ENCODE peak calls at places on chromosomes 7 and 10, in four cellular contexts. S is transverse colon, O is GM12878, A is SK-N-SH. N is an unnamed sample.

GRCh38 chr10:17644485-17644964 is 574 bp downstream of the STAM start:
- DNase-seq in A (peak; percentile 52), S (no peak), O (no peak), N (no peak)

GRCh38 chr10:60480865-60481563 is 91.3 kb upstream of the ANK3 start:
- DNase-seq in A (no peak), S (no peak), O (no peak), N (no peak)

GRCh38 chr10:77296534-77297369 is 340.9 kb downstream of the KCNMA1 start:
- DNase-seq in O (no peak), S (no peak), A (no peak), N (no peak)

GRCh38 chr7:135925205-135925604 is 52.0 kb downstream of the MTPN start:
- DNase-seq in S (no peak), O (no peak), A (no peak), N (no peak)

GRCh38 chr10:113958631-113959382 is 84.9 kb upstream of the ADRB1 start:
- DNase-seq in A (no peak), O (no peak), S (peak; percentile 70), N (no peak)

GRCh38 chr7:98621573-98622482 is 4.7 kb downstream of the NPTX2 start:
- DNase-seq in A (peak; percentile 51), O (no peak), S (no peak), N (no peak)

GRCh38 chr7:30925913-30926312 is 14.3 kb downstream of the AQP1 start:
- DNase-seq in S (no peak), O (no peak), A (peak; percentile 88), N (peak; percentile 51)

GRCh38 chr7:285731-286130 is 4.2 kb upstream of the FOXL3 start:
- DNase-seq in S (peak; percentile 42), O (no peak), A (no peak), N (peak; percentile 47)

GRCh38 chr7:11341285-11341944 is 367.7 kb downstream of the PHF14 start:
- DNase-seq in S (no peak), O (no peak), A (peak; percentile 28), N (no peak)

GRCh38 chr7:66409493-66409892 is 204.4 kb downstream of the TPST1 start:
- DNase-seq in S (no peak), O (no peak), A (no peak), N (no peak)

GRCh38 chr7:116169060-116169459 is 41.3 kb upstream of the TES start:
- DNase-seq in O (no peak), S (no peak), A (no peak), N (no peak)

GRCh38 chr10:74620626-74621025 is 205.8 kb upstream of the KAT6B start:
- DNase-seq in O (no peak), S (no peak), A (no peak), N (no peak)

GRCh38 chr7:25758559-25758958 is 393.4 kb upstream of the NFE2L3 start:
- DNase-seq in A (no peak), S (no peak), O (no peak), N (no peak)

GRCh38 chr7:128902761-128903585 is 7.5 kb downstream of the KCP start:
- DNase-seq in A (peak; percentile 19), S (peak; percentile 60), O (no peak), N (peak; percentile 43)

GRCh38 chr10:31706921-31707571 is 221.6 kb downstream of the ARHGAP12 start:
- DNase-seq in O (no peak), A (no peak), S (no peak), N (peak; percentile 77)

GRCh38 chr10:7354330-7355047 is 56.3 kb downstream of the SFMBT2 start:
- DNase-seq in O (no peak), A (peak; percentile 62), S (no peak), N (no peak)

GRCh38 chr10:7610651-7611389 is 55.9 kb downstream of the ITIH5 start:
- DNase-seq in S (peak; percentile 44), A (no peak), O (no peak), N (peak; percentile 84)

GRCh38 chr10:131354380-131354779 is 42.9 kb upstream of the TCERG1L start:
- DNase-seq in S (no peak), A (no peak), O (no peak), N (no peak)

GRCh38 chr10:71978988-71979691 is 14.9 kb downstream of the CHST3 start:
- DNase-seq in S (no peak), A (no peak), O (no peak), N (no peak)

GRCh38 chr7:40598915-40599314 is 464.1 kb downstream of the SUGCT start:
- DNase-seq in S (no peak), O (no peak), A (no peak), N (no peak)

GRCh38 chr7:21719846-21720245 is 177.0 kb downstream of the DNAH11 start:
- DNase-seq in O (no peak), A (no peak), S (no peak), N (no peak)

GRCh38 chr10:51397695-51398094 is 301.7 kb downstream of the CSTF2T start:
- DNase-seq in A (no peak), S (peak; percentile 78), O (no peak), N (peak; percentile 73)

GRCh38 chr7:73332447-73332846 is 4.5 kb downstream of the FKBP6 start:
- DNase-seq in S (no peak), O (no peak), A (no peak), N (no peak)

GRCh38 chr10:124006526-124006925 is 86.9 kb downstream of the CHST15 start:
- DNase-seq in O (no peak), S (peak; percentile 2), A (no peak), N (peak; percentile 62)

GRCh38 chr10:478471-479245 is 210.8 kb downstream of the DIP2C start:
- DNase-seq in O (no peak), A (no peak), S (no peak), N (no peak)

GRCh38 chr10:72297968-72298773 is 24.4 kb downstream of the DDIT4 start:
- DNase-seq in A (peak; percentile 98), S (peak; percentile 98), O (peak; percentile 91), N (peak; percentile 100)

GRCh38 chr10:93090619-93091018 is 16.9 kb downstream of the CYP26A1 start:
- DNase-seq in O (no peak), A (no peak), S (no peak), N (no peak)

DNA sequence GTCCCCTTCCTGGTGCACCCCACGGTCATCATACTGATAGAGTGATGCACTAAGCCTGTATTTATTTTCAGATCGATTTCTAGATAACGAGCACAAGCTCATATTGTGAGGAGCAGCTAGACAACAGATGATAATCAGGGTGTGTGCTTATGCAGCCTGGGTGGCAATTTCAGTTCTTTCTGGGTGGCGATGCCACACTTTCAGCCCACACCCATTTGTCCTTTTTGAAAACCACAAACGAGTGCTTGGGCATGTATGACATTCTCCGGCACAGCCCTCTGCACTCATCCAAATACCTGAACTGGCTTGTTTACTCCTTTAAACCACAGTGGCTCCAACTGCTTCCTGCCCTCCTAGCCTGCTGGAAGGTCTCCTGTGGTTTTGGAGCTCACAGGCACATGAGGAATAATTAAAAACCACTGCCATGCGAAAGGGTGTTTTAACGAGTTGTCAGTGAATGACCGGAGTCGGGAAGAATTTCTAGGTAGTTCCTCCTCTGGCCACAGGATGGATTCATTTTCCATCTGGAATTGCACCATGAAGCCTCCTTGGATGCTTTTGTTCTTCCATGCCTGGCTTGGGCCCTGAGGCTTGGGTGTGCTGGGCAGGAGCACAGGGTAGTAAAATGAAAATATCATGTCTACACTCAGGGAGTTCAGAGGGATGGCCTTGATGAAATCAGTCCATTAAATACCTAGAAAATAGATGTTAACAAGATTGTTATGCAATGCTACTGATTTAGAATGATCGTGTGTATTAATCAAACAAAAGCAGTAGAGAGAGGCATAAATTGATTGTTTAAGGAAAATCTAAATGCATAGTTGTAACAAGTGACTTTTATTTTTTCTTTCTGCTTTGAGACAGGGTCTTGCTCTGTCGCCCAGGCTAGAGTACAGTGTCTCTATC is 52.4 kb upstream of the ITGB1 start:
- DNase-seq in S (no peak), A (peak; percentile 46), O (no peak), N (no peak)
- TF ChIP-seq CTCF in S (peak; percentile 28), A (peak; percentile 58), O (no peak), N (no peak)

GRCh38 chr7:45108863-45109262 is 2.6 kb downstream of the TBRG4 start:
- DNase-seq in A (no peak), O (no peak), S (no peak), N (peak; percentile 43)

GRCh38 chr7:45112648-45113047 is 1.2 kb upstream of the TBRG4 start:
- DNase-seq in S (no peak), O (no peak), A (no peak), N (no peak)

GRCh38 chr7:45116048-45116447 is 4.6 kb upstream of the TBRG4 start:
- DNase-seq in O (no peak), A (no peak), S (no peak), N (no peak)

GRCh38 chr7:45107356-45107755 is 4.1 kb downstream of the TBRG4 start:
- DNase-seq in A (no peak), O (no peak), S (no peak), N (no peak)

GRCh38 chr7:45111298-45112223 is at the start of gene TBRG4:
- DNase-seq in O (peak; percentile 85), A (peak; percentile 96), S (peak; percentile 96), N (peak; percentile 96)
- TF ChIP-seq POLR2AphosphoS5 in O (peak; percentile 98), A (peak; percentile 98), S (peak; percentile 99), N (peak; percentile 98)

DNA sequence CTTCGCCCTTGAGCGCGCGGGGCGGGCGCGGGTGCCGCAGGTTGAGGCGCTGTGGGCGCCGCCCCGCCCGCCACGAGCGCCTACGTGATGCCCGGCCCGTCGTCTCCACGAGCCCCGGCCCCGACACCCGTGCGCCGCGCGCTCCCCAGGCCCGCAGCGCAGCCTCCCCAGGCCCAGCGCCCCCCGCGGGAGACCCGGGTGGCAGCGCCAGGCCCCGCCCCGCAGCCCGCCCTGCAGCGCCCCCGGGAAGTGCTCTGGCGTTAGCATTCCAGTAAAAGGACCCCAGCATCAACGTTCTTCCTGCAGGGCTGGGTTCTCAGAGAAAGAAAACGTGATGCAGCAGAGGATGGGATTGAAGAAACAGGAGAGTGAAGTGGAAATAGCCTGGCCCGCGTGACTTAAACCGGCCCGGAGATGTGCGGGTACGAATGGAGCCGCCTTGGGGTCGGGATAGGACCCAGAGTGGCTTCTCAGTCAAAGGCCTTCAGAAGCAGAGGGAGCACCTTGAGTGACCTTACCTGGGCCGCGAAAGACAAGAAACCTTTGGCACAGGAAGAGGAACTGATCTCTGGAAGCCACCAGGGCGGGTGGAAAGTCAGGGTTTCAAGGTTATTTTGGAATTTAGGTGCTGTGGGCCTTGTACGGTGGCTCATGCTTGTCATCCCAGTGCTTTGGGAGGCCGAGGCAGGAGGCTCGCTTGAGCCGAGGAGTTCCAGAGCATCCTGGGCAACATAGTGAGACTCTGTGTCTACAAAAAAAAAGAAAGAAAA is 1.8 kb downstream of the PFKP start:
- DNase-seq in A (peak; percentile 87), O (no peak), S (peak; percentile 28), N (no peak)
- TF ChIP-seq CTCF in A (peak; percentile 16), O (no peak), S (no peak), N (no peak)

GRCh38 chr7:3867847-3868246 is 566.8 kb downstream of the SDK1 start:
- DNase-seq in S (peak; percentile 14), A (no peak), O (no peak), N (no peak)
- TF ChIP-seq POLR2AphosphoS5 in S (peak; percentile 86), A (no peak), O (no peak), N (peak; percentile 81)

GRCh38 chr7:159026271-159027047 is 118.2 kb downstream of the VIPR2 start:
- DNase-seq in O (no peak), A (no peak), S (peak; percentile 7), N (peak; percentile 67)

GRCh38 chr7:159025161-159025779 is 119.4 kb downstream of the VIPR2 start:
- DNase-seq in O (no peak), A (no peak), S (peak; percentile 4), N (peak; percentile 59)

GRCh38 chr7:159028456-159029401 is 115.9 kb downstream of the VIPR2 start:
- DNase-seq in O (no peak), A (no peak), S (peak; percentile 7), N (peak; percentile 64)

GRCh38 chr7:159027803-159028455 is 116.7 kb downstream of the VIPR2 start:
- DNase-seq in A (no peak), O (no peak), S (peak; percentile 66), N (peak; percentile 60)

GRCh38 chr7:159027091-159027802 is 117.4 kb downstream of the VIPR2 start:
- DNase-seq in O (no peak), A (no peak), S (peak; percentile 5), N (peak; percentile 63)
- TF ChIP-seq CTCF in O (no peak), A (no peak), S (no peak), N (no peak)

N was measured in sigmoid colon.